ENCODE peak calls at places on chromosome 18, in four cellular contexts. S, K, L and Z are unnamed samples.

GRCh38 chr18:53909668-53910067 is 314.8 kb downstream of the MBD2 start:
- DNase-seq in S (no peak), K (peak; percentile 33), L (peak; percentile 7), Z (peak; percentile 36)

GRCh38 chr18:23137093-23137640 is 1.9 kb downstream of the CABLES1 start:
- DNase-seq in S (no peak), K (no peak), L (no peak), Z (no peak)

GRCh38 chr18:7482342-7482741 is 84.8 kb upstream of the PTPRM start:
- DNase-seq in S (no peak), K (no peak), L (no peak), Z (no peak)

GRCh38 chr18:73646772-73647171 is 500.9 kb downstream of the FBXO15 start:
- DNase-seq in S (no peak), K (no peak), L (no peak), Z (no peak)

GRCh38 chr18:711330-711692 is 1.1 kb downstream of the ENOSF1 start:
- DNase-seq in S (no peak), K (peak; percentile 52), L (no peak), Z (no peak)

GRCh38 chr18:58109251-58109650 is 65.2 kb downstream of the NEDD4L start:
- DNase-seq in S (no peak), K (no peak), L (no peak), Z (no peak)

GRCh38 chr18:56315363-56315762 is 323.0 kb downstream of the TXNL1 start:
- DNase-seq in S (no peak), K (no peak), L (no peak), Z (no peak)

GRCh38 chr18:360676-361075 is 92.8 kb upstream of the THOC1 start:
- DNase-seq in S (no peak), K (no peak), L (no peak), Z (no peak)

GRCh38 chr18:3966985-3967856 is 487.9 kb downstream of the DLGAP1 start:
- DNase-seq in S (no peak), K (no peak), L (no peak), Z (peak; percentile 48)

GRCh38 chr18:38956068-38956467 is 1390.5 kb upstream of the CELF4 start:
- DNase-seq in S (no peak), K (no peak), L (no peak), Z (no peak)

GRCh38 chr18:41069166-41069565 is 885.9 kb upstream of the PIK3C3 start:
- DNase-seq in S (no peak), K (no peak), L (no peak), Z (no peak)

GRCh38 chr18:57863706-57864105 is 60.6 kb upstream of the ATP8B1 start:
- DNase-seq in S (no peak), K (no peak), L (no peak), Z (no peak)

GRCh38 chr18:39825485-39825884 is 2129.5 kb upstream of the PIK3C3 start:
- DNase-seq in S (no peak), K (no peak), L (no peak), Z (no peak)

GRCh38 chr18:34025172-34025801 is 199.4 kb downstream of the NOL4 start:
- DNase-seq in S (no peak), K (no peak), L (no peak), Z (no peak)

GRCh38 chr18:3511980-3512379 is 62.0 kb downstream of the TGIF1 start:
- DNase-seq in S (no peak), K (no peak), L (no peak), Z (no peak)

GRCh38 chr18:36828157-36828629 is 609 bp downstream of the TPGS2 start:
- DNase-seq in S (no peak), K (no peak), L (no peak), Z (peak; percentile 38)

GRCh38 chr18:3466051-3466450 is 16.1 kb downstream of the TGIF1 start:
- DNase-seq in S (no peak), K (no peak), L (no peak), Z (no peak)

GRCh38 chr18:11163668-11164067 is 14.3 kb upstream of the PIEZO2 start:
- DNase-seq in S (no peak), K (no peak), L (no peak), Z (peak; percentile 64)

GRCh38 chr18:3596324-3597158 is 146.6 kb downstream of the TGIF1 start:
- DNase-seq in S (no peak), K (peak; percentile 82), L (no peak), Z (no peak)

GRCh38 chr18:62458868-62459716 is 63.7 kb upstream of the ZCCHC2 start:
- DNase-seq in S (no peak), K (no peak), L (no peak), Z (no peak)

GRCh38 chr18:11251229-11251890 is 102.0 kb upstream of the PIEZO2 start:
- DNase-seq in S (no peak), K (no peak), L (no peak), Z (no peak)

GRCh38 chr18:37222383-37223378 is 342.9 kb downstream of the CELF4 start:
- DNase-seq in S (no peak), K (no peak), L (no peak), Z (no peak)

GRCh38 chr18:3214855-3215637 is 4.7 kb downstream of the MYOM1 start:
- DNase-seq in S (no peak), K (no peak), L (no peak), Z (no peak)

GRCh38 chr18:13611616-13612110 is 114.7 kb downstream of the FAM210A start:
- DNase-seq in S (no peak), K (no peak), L (no peak), Z (no peak)
- TF ChIP-seq SP1 in S (no peak), K (no peak), L (no peak), Z (no peak)

GRCh38 chr18:49014605-49015267 is 64.0 kb upstream of the SMAD7 start:
- DNase-seq in S (no peak), K (no peak), L (no peak), Z (no peak)

GRCh38 chr18:49015886-49016647 is 65.3 kb upstream of the SMAD7 start:
- DNase-seq in S (no peak), K (no peak), L (no peak), Z (no peak)

GRCh38 chr18:49016648-49017539 is 66.1 kb upstream of the SMAD7 start:
- DNase-seq in S (no peak), K (peak; percentile 18), L (peak; percentile 67), Z (no peak)

GRCh38 chr18:49011291-49011746 is 60.6 kb upstream of the SMAD7 start:
- DNase-seq in S (no peak), K (no peak), L (no peak), Z (peak; percentile 12)

DNA sequence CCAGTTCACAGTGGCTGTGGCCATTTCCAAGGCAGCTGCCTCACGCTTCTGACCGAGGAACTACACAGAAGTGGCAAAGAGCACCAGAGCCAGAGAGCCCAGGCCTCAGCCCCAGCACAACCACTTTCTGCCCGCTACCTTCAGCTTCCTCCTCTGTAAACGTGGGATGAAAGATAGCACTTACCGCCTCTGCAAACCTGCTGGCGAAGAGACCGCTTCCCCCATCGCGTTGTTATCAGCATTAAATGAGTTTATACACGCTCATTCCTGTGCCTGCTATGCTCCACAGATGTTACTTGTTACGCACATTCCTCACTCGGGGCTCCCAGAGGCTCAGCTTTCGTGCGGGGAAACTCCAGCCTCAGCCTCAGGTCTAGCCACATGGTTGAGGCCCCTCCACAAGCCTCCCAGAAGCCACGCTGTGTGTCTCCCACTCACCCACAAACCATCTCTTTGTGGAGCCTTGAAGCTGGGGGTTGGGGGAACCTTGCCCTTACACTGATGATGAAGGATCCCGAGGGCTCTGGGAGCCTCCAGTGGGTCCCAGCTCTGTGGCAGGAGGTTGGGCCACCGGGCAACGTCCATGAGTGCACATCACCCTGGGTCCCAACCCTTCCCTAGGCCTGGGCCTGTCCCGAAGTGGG is 63.3 kb upstream of the SMAD7 start:
- DNase-seq in S (no peak), K (no peak), L (no peak), Z (no peak)
- TF ChIP-seq USF2 in S (no peak), K (no peak), L (no peak), Z (no peak)

DNA sequence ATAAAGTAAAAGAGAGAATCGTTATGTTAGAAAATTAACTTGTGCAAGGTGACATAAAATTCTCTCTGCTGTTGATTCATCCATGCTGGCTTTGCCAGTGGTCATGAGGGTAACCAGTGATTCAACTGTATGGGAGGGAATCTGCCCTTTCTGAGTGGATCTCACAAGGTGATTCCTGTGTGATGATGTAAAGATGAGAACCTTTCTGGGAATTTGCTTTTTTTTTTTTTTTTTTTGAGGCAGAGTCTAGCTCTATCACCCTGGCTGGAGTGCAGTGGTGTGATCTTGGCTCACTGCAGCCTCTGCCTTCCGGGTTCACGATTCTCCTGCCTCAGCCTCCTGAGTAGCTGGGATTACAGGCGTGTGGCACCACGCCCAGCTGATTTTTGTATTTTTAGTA is 23.3 kb downstream of the RAB31 start:
- DNase-seq in S (no peak), K (no peak), L (no peak), Z (no peak)
- TF ChIP-seq SP1 in S (no peak), K (no peak), L (no peak), Z (no peak)

DNA sequence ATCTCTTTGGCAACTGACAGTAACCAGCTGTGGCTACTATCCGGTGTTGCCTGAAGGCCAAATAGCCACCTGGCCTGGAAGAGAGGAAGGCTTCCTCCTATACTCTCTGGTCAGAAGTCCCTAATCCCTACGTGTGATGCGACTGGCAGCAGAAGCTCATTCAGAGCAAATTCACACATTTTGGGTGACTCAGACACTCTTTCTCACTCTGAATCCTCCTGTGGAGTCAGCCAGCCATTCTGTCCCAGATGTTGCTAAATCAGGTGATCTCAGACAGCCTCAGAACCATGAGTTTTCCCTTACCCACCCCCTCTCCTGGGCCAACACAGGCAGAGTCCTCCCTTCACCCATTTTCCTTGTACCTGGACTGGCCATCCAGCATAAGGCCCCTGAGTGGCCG is 34.7 kb downstream of the CFAP53 start:
- DNase-seq in S (no peak), K (no peak), L (no peak), Z (no peak)
- TF ChIP-seq USF2 in S (no peak), K (no peak), L (no peak), Z (no peak)

DNA sequence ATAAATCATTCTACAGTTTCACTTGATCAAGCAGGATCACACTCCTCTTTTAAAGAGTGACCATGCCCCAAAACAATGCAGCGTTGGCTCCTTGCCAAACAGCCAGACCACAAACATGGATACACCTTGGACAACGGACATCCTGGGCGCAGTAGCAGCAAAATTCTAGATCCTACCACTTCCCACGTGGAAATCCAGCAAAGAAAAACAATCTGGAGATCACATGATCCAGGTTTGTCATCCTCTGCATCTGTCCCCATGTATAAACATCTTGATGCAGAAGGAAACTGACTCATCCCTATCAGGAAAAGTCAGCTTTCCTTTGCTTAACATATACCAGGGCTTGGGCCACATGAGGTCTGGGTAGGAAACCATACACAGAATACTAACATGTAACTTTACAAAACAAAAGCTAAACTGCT is 53.1 kb downstream of the ZNF521 start:
- DNase-seq in S (no peak), K (peak; percentile 33), L (no peak), Z (no peak)
- TF ChIP-seq SP1 in S (no peak), K (no peak), L (no peak), Z (no peak)

DNA sequence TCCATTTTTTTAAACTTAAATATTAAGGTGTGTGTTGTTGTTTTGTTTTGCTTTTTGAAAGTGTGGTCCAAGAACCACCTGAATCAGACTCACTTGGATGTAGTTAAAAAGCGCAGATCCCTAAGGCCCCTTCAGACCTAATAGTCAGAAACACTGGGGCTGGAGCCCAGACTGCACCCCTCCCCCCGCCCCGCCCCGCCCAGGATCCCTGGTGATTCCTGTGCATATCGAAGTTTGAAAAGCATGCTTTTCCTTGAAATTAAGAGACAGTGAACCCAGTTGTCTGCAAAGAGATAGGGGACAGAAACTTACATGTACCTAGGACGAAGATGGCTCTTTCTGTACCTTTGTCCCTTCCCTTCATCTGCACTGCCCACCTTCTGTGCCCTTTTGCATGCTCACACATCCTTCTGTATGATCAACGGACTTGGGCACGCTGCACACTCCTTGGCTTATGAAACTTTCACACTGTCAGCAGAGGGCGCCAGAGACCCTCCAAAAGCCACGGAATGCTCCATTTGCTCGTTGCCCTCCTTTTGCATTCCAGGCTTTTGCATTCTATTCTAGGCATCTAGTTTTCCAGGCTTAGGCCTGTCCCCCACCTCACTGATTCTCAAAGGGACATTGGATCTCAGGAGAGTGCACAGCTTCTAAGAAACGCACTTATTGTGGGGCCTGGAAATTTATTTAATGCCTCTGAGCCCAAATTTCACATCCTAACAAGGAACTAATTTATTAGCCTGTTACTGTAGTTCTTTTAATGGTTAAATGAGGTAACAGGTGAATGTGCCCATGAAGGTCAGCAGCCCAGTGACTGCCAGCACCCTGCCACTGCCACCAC is 32.8 kb upstream of the SLC14A1 start:
- DNase-seq in S (no peak), K (peak; percentile 38), L (peak; percentile 46), Z (peak; percentile 88)
- TF ChIP-seq USF2 in S (no peak), K (no peak), L (no peak), Z (no peak)